ENCODE peak calls at places on chromosomes 5 and 9, in five cellular contexts. N, V, F, S and W are unnamed samples.

GRCh38 chr9:91856419-91856818 is 93.6 kb downstream of the ROR2 start:
- DNase-seq in F (no peak), N (no peak), V (no peak), S (no peak), W (peak)

GRCh38 chr5:9173281-9174048 is 372.4 kb downstream of the SEMA5A start:
- DNase-seq in S (no peak), N (no peak), F (peak), V (peak), W (no peak)

GRCh38 chr5:77974576-77974975 is 198.4 kb upstream of the TBCA start:
- DNase-seq in F (no peak), S (no peak), V (no peak), N (no peak), W (no peak)

GRCh38 chr5:142654578-142655042 is 31.3 kb downstream of the FGF1 start:
- DNase-seq in V (no peak), N (no peak), F (no peak), S (no peak), W (no peak)

GRCh38 chr5:14665949-14666741 is 1.6 kb downstream of the OTULIN start:
- DNase-seq in F (no peak), S (peak), N (peak), V (peak), W (no peak)

GRCh38 chr9:134059661-134060395 is 8.0 kb downstream of the BRD3 start:
- DNase-seq in N (no peak), S (no peak), V (no peak), F (no peak), W (peak)

GRCh38 chr9:121596515-121596914 is 54.9 kb upstream of the DAB2IP start:
- DNase-seq in S (no peak), N (no peak), F (no peak), V (peak), W (no peak)

GRCh38 chr9:13278368-13279246 is 885 bp downstream of the MPDZ start:
- DNase-seq in F (peak), V (peak), N (peak), S (peak), W (peak)

GRCh38 chr9:124040935-124041816 is 29.6 kb downstream of the LHX2 start:
- DNase-seq in V (no peak), F (peak), N (peak), S (peak), W (no peak)

GRCh38 chr9:91207481-91207888 is 154.2 kb downstream of the AUH start:
- DNase-seq in N (no peak), S (no peak), F (peak), V (peak), W (no peak)

GRCh38 chr5:148476302-148476701 is 92.5 kb downstream of the FBXO38 start:
- DNase-seq in V (no peak), N (no peak), S (no peak), F (no peak), W (no peak)

GRCh38 chr5:177468329-177469058 is 4.9 kb downstream of the DBN1 start:
- DNase-seq in F (peak), V (peak), N (no peak), S (no peak), W (peak)

GRCh38 chr5:98308231-98308630 is 465.2 kb upstream of the RGMB start:
- DNase-seq in V (no peak), N (no peak), S (no peak), F (no peak), W (no peak)

GRCh38 chr9:134839441-134840125 is 41.0 kb upstream of the FCN2 start:
- DNase-seq in F (no peak), V (no peak), N (no peak), S (no peak), W (no peak)

GRCh38 chr5:122815218-122815767 is 30.1 kb upstream of the SNX24 start:
- DNase-seq in S (no peak), N (no peak), F (no peak), V (no peak), W (no peak)

GRCh38 chr5:58680503-58680902 is 97.6 kb downstream of the RAB3C start:
- DNase-seq in N (no peak), V (no peak), S (no peak), F (peak), W (no peak)

GRCh38 chr5:126526493-126526892 is 68.5 kb downstream of the ALDH7A1 start:
- DNase-seq in N (no peak), V (no peak), S (no peak), F (no peak), W (no peak)

GRCh38 chr5:136042156-136042555 is 13.4 kb downstream of the TGFBI start:
- DNase-seq in V (no peak), S (no peak), N (no peak), F (no peak), W (no peak)

GRCh38 chr5:136043551-136043950 is 14.8 kb downstream of the TGFBI start:
- DNase-seq in N (no peak), F (peak), S (no peak), V (peak), W (peak)

GRCh38 chr5:136046231-136046630 is 17.4 kb downstream of the TGFBI start:
- DNase-seq in S (no peak), F (no peak), N (no peak), V (no peak), W (peak)

GRCh38 chr5:136042665-136043121 is 13.9 kb downstream of the TGFBI start:
- DNase-seq in N (no peak), S (no peak), V (peak), F (peak), W (no peak)

GRCh38 chr5:136043968-136044610 is 15.3 kb downstream of the TGFBI start:
- DNase-seq in F (no peak), S (no peak), V (no peak), N (no peak), W (peak)
- TF ChIP-seq CTCF in F (no peak), S (no peak), V (no peak), N (no peak), W (no peak)

GRCh38 chr5:61638476-61638875 is 306.4 kb downstream of the ZSWIM6 start:
- DNase-seq in V (no peak), S (no peak), F (no peak), N (no peak), W (no peak)

GRCh38 chr5:61640631-61641030 is 308.6 kb downstream of the ZSWIM6 start:
- DNase-seq in N (no peak), F (peak), S (no peak), V (peak), W (no peak)

GRCh38 chr5:61637566-61637965 is 305.5 kb downstream of the ZSWIM6 start:
- DNase-seq in S (no peak), F (no peak), V (no peak), N (no peak), W (no peak)

GRCh38 chr5:61641748-61642565 is 309.9 kb downstream of the ZSWIM6 start:
- DNase-seq in V (no peak), S (no peak), N (no peak), F (no peak), W (no peak)
- TF ChIP-seq CTCF in V (peak), S (peak), N (no peak), F (peak), W (peak)

DNA sequence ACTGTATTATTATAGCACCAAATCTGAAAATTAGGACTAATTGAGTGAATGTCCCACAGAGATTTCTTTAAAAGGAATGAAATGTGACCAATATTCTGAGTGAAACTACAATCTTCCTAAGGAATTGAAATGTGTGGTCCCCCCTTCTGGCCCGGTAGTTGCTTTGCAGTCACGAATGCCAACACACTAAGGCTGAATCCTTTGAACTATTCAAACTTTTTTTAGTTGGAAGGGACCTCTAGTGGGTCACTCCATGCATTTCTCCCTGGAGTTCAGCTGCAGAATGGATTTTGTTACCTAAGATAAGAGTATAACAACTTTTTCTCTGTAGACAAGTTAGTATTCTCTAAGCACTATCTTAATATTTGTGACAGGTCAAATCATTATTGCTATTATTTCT is 2.8 kb downstream of the CDH6 start:
- DNase-seq in F (peak), S (no peak), N (no peak), V (peak), W (no peak)
- TF ChIP-seq CTCF in F (no peak), S (no peak), N (no peak), V (peak), W (no peak)

DNA sequence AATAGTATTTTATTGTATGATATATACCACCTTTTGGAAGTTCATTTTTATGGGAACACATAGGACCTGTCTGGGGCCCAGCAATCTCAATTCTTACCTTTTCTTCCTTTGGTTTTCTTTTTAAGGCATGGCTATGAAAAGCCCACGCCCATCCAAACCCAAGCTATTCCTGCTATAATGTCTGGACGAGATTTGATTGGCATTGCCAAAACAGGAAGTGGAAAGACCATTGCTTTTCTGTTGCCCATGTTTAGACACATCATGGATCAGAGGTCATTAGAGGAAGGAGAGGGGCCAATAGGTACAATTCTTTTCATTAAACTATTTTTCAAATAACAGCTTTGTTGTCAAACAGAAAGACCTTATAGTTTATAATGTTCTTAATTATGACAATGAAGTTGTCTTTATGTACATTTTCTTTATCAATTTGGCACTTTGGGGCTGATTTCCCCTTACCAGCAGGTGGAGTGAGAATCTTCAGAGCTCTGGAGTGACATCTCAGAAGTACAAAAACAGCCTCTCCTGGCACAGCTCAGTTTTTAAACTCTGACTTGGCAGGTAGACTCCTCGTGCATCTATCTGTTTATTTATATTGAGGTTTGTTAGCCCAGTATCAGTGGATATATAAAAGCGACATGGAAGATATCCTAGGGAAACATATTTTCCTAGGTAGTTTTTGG is 25.8 kb downstream of the DDX46 start:
- DNase-seq in N (no peak), S (no peak), V (no peak), F (no peak), W (no peak)
- TF ChIP-seq CTCF in N (no peak), S (peak), V (peak), F (peak), W (no peak)

GRCh38 chr5:167971706-167972105 is 319.7 kb upstream of the WWC1 start:
- DNase-seq in F (no peak), S (no peak), N (no peak), V (no peak), W (no peak)

GRCh38 chr5:167970002-167970401 is 321.4 kb upstream of the WWC1 start:
- DNase-seq in N (no peak), F (peak), S (no peak), V (peak), W (no peak)

GRCh38 chr5:167964529-167964928 is 326.9 kb upstream of the WWC1 start:
- DNase-seq in N (no peak), V (no peak), F (no peak), S (peak), W (no peak)

GRCh38 chr5:167968784-167969183 is 322.7 kb upstream of the WWC1 start:
- DNase-seq in F (no peak), S (no peak), N (no peak), V (peak), W (no peak)

GRCh38 chr5:167967494-167968180 is 323.8 kb upstream of the WWC1 start:
- DNase-seq in F (no peak), V (peak), N (no peak), S (no peak), W (no peak)
- TF ChIP-seq CTCF in F (no peak), V (no peak), N (no peak), S (no peak), W (no peak)

GRCh38 chr5:104178066-104178465 is 615.5 kb upstream of the NUDT12 start:
- DNase-seq in N (no peak), S (no peak), V (no peak), F (no peak), W (no peak)

GRCh38 chr5:104177651-104178050 is 615.1 kb upstream of the NUDT12 start:
- DNase-seq in S (no peak), N (no peak), F (no peak), V (no peak), W (no peak)

GRCh38 chr5:104184264-104184663 is 621.7 kb upstream of the NUDT12 start:
- DNase-seq in F (no peak), N (no peak), S (no peak), V (peak), W (no peak)

GRCh38 chr5:104179057-104179456 is 616.5 kb upstream of the NUDT12 start:
- DNase-seq in V (peak), F (peak), S (peak), N (peak), W (no peak)
- TF ChIP-seq CTCF in V (peak), F (peak), S (peak), N (peak), W (peak)

GRCh38 chr9:38761334-38761733 is 41.4 kb upstream of the FAM240B start:
- DNase-seq in N (no peak), V (no peak), S (no peak), F (no peak), W (no peak)
- TF ChIP-seq CTCF in N (no peak), V (no peak), S (no peak), F (no peak), W (no peak)

GRCh38 chr9:73179594-73179993 is 27.9 kb downstream of the ANXA1 start:
- DNase-seq in V (peak), S (no peak), F (no peak), N (no peak), W (no peak)

GRCh38 chr9:73180373-73180772 is 28.7 kb downstream of the ANXA1 start:
- DNase-seq in S (no peak), F (peak), N (no peak), V (peak), W (no peak)

GRCh38 chr9:73183917-73184861 is 32.5 kb downstream of the ANXA1 start:
- DNase-seq in S (no peak), N (no peak), F (peak), V (peak), W (no peak)
- TF ChIP-seq CTCF in S (peak), N (peak), F (peak), V (peak), W (peak)

GRCh38 chr9:3835393-3835792 is 309.6 kb upstream of the RFX3 start:
- DNase-seq in S (no peak), N (no peak), V (no peak), F (no peak), W (no peak)
- TF ChIP-seq CTCF in S (no peak), N (no peak), V (no peak), F (no peak), W (no peak)